ENCODE peak calls at places on chromosomes 1 and 21, in four cellular contexts. U, A, Y and I are unnamed samples.

GRCh38 chr1:194369060-194369459 is 1182.6 kb upstream of the B3GALT2 start:
- DNase-seq in U (no peak), A (no peak), Y (no peak), I (no peak)

GRCh38 chr1:18989956-18990355 is 33.5 kb upstream of the IFFO2 start:
- DNase-seq in U (no peak), A (no peak), Y (no peak), I (no peak)

GRCh38 chr1:63429281-63429680 is 61.9 kb downstream of the ALG6 start:
- DNase-seq in U (no peak), A (no peak), Y (no peak), I (no peak)

GRCh38 chr1:155961937-155962336 is 16.4 kb downstream of the ARHGEF2 start:
- DNase-seq in U (no peak), A (no peak), Y (no peak), I (peak; percentile 98)

GRCh38 chr1:56339093-56339492 is 240.3 kb downstream of the PLPP3 start:
- DNase-seq in U (no peak), A (no peak), Y (no peak), I (no peak)

GRCh38 chr1:232130815-232131474 is 499.0 kb downstream of the SIPA1L2 start:
- DNase-seq in U (no peak), A (no peak), Y (no peak), I (no peak)

GRCh38 chr1:19315378-19316206 is 3.5 kb downstream of the SLC66A1 start:
- DNase-seq in U (no peak), A (no peak), Y (no peak), I (peak; percentile 68)

GRCh38 chr1:205515781-205516253 is 11.3 kb downstream of the CDK18 start:
- DNase-seq in U (no peak), A (no peak), Y (no peak), I (no peak)

GRCh38 chr1:87084247-87084836 is 169.9 kb downstream of the HS2ST1 start:
- DNase-seq in U (peak; percentile 54), A (peak; percentile 20), Y (no peak), I (peak; percentile 36)

GRCh38 chr1:147719711-147720225 is 40.6 kb downstream of the GJA5 start:
- DNase-seq in U (no peak), A (no peak), Y (no peak), I (no peak)

GRCh38 chr1:75053207-75053606 is 81.0 kb upstream of the LHX8 start:
- DNase-seq in U (no peak), A (no peak), Y (no peak), I (no peak)

GRCh38 chr1:23249785-23250184 is 32.5 kb upstream of the HTR1D start:
- DNase-seq in U (peak; percentile 8), A (no peak), Y (no peak), I (no peak)

GRCh38 chr21:16579538-16579937 is 849.8 kb downstream of the USP25 start:
- DNase-seq in U (peak; percentile 43), A (no peak), Y (no peak), I (no peak)